ENCODE peak calls at places on chromosomes 16 and 17, in six cellular contexts. One of them, this sample, is unnamed.

GRCh38 chr16:57304169-57305061 is 19.9 kb upstream of the PLLP start:
- DNase-seq in activated T-helper 1 cell treated with anti-CD3 and anti-CD28 coated beads, Interleukin-2, amount 50 U/mL, for 16 hours: no peak
- DNase-seq in BJ: peak; percentile 21
- DNase-seq in activated CD4-positive, alpha-beta T cell treated with anti-CD3 and anti-CD28 coated beads for 1 hour: no peak
- DNase-seq in endothelial cell of umbilical vein: peak; percentile 67
- DNase-seq in NCI-H1105 treated with DMSO at 0.1 percent for 48 hours: no peak
- DNase-seq in this sample: peak; percentile 37

GRCh38 chr17:65660947-65661346 is 99.5 kb upstream of the AXIN2 start:
- DNase-seq in activated CD4-positive, alpha-beta T cell treated with anti-CD3 and anti-CD28 coated beads for 1 hour: no peak
- DNase-seq in activated T-helper 1 cell treated with anti-CD3 and anti-CD28 coated beads, Interleukin-2, amount 50 U/mL, for 16 hours: no peak
- DNase-seq in BJ: peak; percentile 43
- DNase-seq in NCI-H1105 treated with DMSO at 0.1 percent for 48 hours: no peak
- DNase-seq in endothelial cell of umbilical vein: peak; percentile 80
- DNase-seq in this sample: peak; percentile 61

GRCh38 chr16:1338119-1338730 is 4.8 kb downstream of the BAIAP3 start:
- DNase-seq in activated T-helper 1 cell treated with anti-CD3 and anti-CD28 coated beads, Interleukin-2, amount 50 U/mL, for 16 hours: no peak
- DNase-seq in endothelial cell of umbilical vein: no peak
- DNase-seq in BJ: no peak
- DNase-seq in NCI-H1105 treated with DMSO at 0.1 percent for 48 hours: no peak
- DNase-seq in activated CD4-positive, alpha-beta T cell treated with anti-CD3 and anti-CD28 coated beads for 1 hour: no peak
- DNase-seq in this sample: no peak

GRCh38 chr17:55433029-55433628 is 11.5 kb upstream of the MMD start:
- DNase-seq in BJ: no peak
- DNase-seq in NCI-H1105 treated with DMSO at 0.1 percent for 48 hours: no peak
- DNase-seq in activated T-helper 1 cell treated with anti-CD3 and anti-CD28 coated beads, Interleukin-2, amount 50 U/mL, for 16 hours: no peak
- DNase-seq in endothelial cell of umbilical vein: no peak
- DNase-seq in activated CD4-positive, alpha-beta T cell treated with anti-CD3 and anti-CD28 coated beads for 1 hour: no peak
- DNase-seq in this sample: no peak

GRCh38 chr17:41965694-41966375 is 760 bp upstream of the CNP start:
- DNase-seq in NCI-H1105 treated with DMSO at 0.1 percent for 48 hours: peak; percentile 89
- DNase-seq in endothelial cell of umbilical vein: no peak
- DNase-seq in BJ: no peak
- DNase-seq in activated T-helper 1 cell treated with anti-CD3 and anti-CD28 coated beads, Interleukin-2, amount 50 U/mL, for 16 hours: peak; percentile 41
- DNase-seq in activated CD4-positive, alpha-beta T cell treated with anti-CD3 and anti-CD28 coated beads for 1 hour: peak; percentile 56
- DNase-seq in this sample: no peak

GRCh38 chr17:74943808-74944522 is 8.3 kb downstream of the OTOP3 start:
- DNase-seq in endothelial cell of umbilical vein: no peak
- DNase-seq in NCI-H1105 treated with DMSO at 0.1 percent for 48 hours: no peak
- DNase-seq in activated CD4-positive, alpha-beta T cell treated with anti-CD3 and anti-CD28 coated beads for 1 hour: no peak
- DNase-seq in BJ: no peak
- DNase-seq in activated T-helper 1 cell treated with anti-CD3 and anti-CD28 coated beads, Interleukin-2, amount 50 U/mL, for 16 hours: no peak
- DNase-seq in this sample: no peak

GRCh38 chr16:23670137-23670776 is 8.4 kb upstream of the PLK1 start:
- DNase-seq in activated CD4-positive, alpha-beta T cell treated with anti-CD3 and anti-CD28 coated beads for 1 hour: no peak
- DNase-seq in endothelial cell of umbilical vein: peak; percentile 48
- DNase-seq in NCI-H1105 treated with DMSO at 0.1 percent for 48 hours: no peak
- DNase-seq in activated T-helper 1 cell treated with anti-CD3 and anti-CD28 coated beads, Interleukin-2, amount 50 U/mL, for 16 hours: no peak
- DNase-seq in BJ: peak; percentile 50
- DNase-seq in this sample: peak; percentile 72

GRCh38 chr17:66960623-66961022 is 3.9 kb upstream of the CACNG4 start:
- DNase-seq in activated CD4-positive, alpha-beta T cell treated with anti-CD3 and anti-CD28 coated beads for 1 hour: no peak
- DNase-seq in activated T-helper 1 cell treated with anti-CD3 and anti-CD28 coated beads, Interleukin-2, amount 50 U/mL, for 16 hours: no peak
- DNase-seq in BJ: no peak
- DNase-seq in endothelial cell of umbilical vein: no peak
- DNase-seq in NCI-H1105 treated with DMSO at 0.1 percent for 48 hours: no peak
- DNase-seq in this sample: no peak

GRCh38 chr16:59210955-59211541 is 476.9 kb upstream of the GOT2 start:
- DNase-seq in activated T-helper 1 cell treated with anti-CD3 and anti-CD28 coated beads, Interleukin-2, amount 50 U/mL, for 16 hours: no peak
- DNase-seq in NCI-H1105 treated with DMSO at 0.1 percent for 48 hours: no peak
- DNase-seq in BJ: peak; percentile 56
- DNase-seq in endothelial cell of umbilical vein: peak; percentile 97
- DNase-seq in activated CD4-positive, alpha-beta T cell treated with anti-CD3 and anti-CD28 coated beads for 1 hour: no peak
- DNase-seq in this sample: peak; percentile 25

GRCh38 chr17:81434681-81435417 is 39.6 kb downstream of the BAHCC1 start:
- DNase-seq in endothelial cell of umbilical vein: no peak
- DNase-seq in activated CD4-positive, alpha-beta T cell treated with anti-CD3 and anti-CD28 coated beads for 1 hour: no peak
- DNase-seq in NCI-H1105 treated with DMSO at 0.1 percent for 48 hours: no peak
- DNase-seq in BJ: no peak
- DNase-seq in activated T-helper 1 cell treated with anti-CD3 and anti-CD28 coated beads, Interleukin-2, amount 50 U/mL, for 16 hours: no peak
- DNase-seq in this sample: no peak

GRCh38 chr17:56891751-56892150 is 22.1 kb downstream of the TRIM25 start:
- DNase-seq in activated CD4-positive, alpha-beta T cell treated with anti-CD3 and anti-CD28 coated beads for 1 hour: peak; percentile 45
- DNase-seq in NCI-H1105 treated with DMSO at 0.1 percent for 48 hours: no peak
- DNase-seq in BJ: no peak
- DNase-seq in activated T-helper 1 cell treated with anti-CD3 and anti-CD28 coated beads, Interleukin-2, amount 50 U/mL, for 16 hours: no peak
- DNase-seq in endothelial cell of umbilical vein: peak; percentile 28
- DNase-seq in this sample: no peak

GRCh38 chr17:43740541-43740940 is 18.1 kb downstream of the SOST start:
- DNase-seq in endothelial cell of umbilical vein: no peak
- DNase-seq in NCI-H1105 treated with DMSO at 0.1 percent for 48 hours: no peak
- DNase-seq in BJ: no peak
- DNase-seq in activated T-helper 1 cell treated with anti-CD3 and anti-CD28 coated beads, Interleukin-2, amount 50 U/mL, for 16 hours: no peak
- DNase-seq in activated CD4-positive, alpha-beta T cell treated with anti-CD3 and anti-CD28 coated beads for 1 hour: no peak
- DNase-seq in this sample: no peak

GRCh38 chr16:61792194-61792904 is 243.9 kb downstream of the CDH8 start:
- DNase-seq in activated CD4-positive, alpha-beta T cell treated with anti-CD3 and anti-CD28 coated beads for 1 hour: no peak
- DNase-seq in BJ: peak; percentile 98
- DNase-seq in endothelial cell of umbilical vein: no peak
- DNase-seq in activated T-helper 1 cell treated with anti-CD3 and anti-CD28 coated beads, Interleukin-2, amount 50 U/mL, for 16 hours: no peak
- DNase-seq in NCI-H1105 treated with DMSO at 0.1 percent for 48 hours: no peak
- DNase-seq in this sample: peak; percentile 99

GRCh38 chr17:82301916-82302497 is 15.4 kb downstream of the CD7 start:
- DNase-seq in NCI-H1105 treated with DMSO at 0.1 percent for 48 hours: no peak
- DNase-seq in activated CD4-positive, alpha-beta T cell treated with anti-CD3 and anti-CD28 coated beads for 1 hour: no peak
- DNase-seq in endothelial cell of umbilical vein: no peak
- DNase-seq in activated T-helper 1 cell treated with anti-CD3 and anti-CD28 coated beads, Interleukin-2, amount 50 U/mL, for 16 hours: no peak
- DNase-seq in BJ: no peak
- DNase-seq in this sample: no peak

GRCh38 chr16:19555938-19556778 is 655 bp downstream of the VPS35L start:
- DNase-seq in BJ: no peak
- DNase-seq in NCI-H1105 treated with DMSO at 0.1 percent for 48 hours: no peak
- DNase-seq in endothelial cell of umbilical vein: peak; percentile 52
- DNase-seq in activated T-helper 1 cell treated with anti-CD3 and anti-CD28 coated beads, Interleukin-2, amount 50 U/mL, for 16 hours: no peak
- DNase-seq in activated CD4-positive, alpha-beta T cell treated with anti-CD3 and anti-CD28 coated beads for 1 hour: no peak
- DNase-seq in this sample: no peak

GRCh38 chr16:87407511-87408112 is 15.5 kb downstream of the MAP1LC3B start:
- DNase-seq in endothelial cell of umbilical vein: peak; percentile 95
- DNase-seq in activated CD4-positive, alpha-beta T cell treated with anti-CD3 and anti-CD28 coated beads for 1 hour: no peak
- DNase-seq in NCI-H1105 treated with DMSO at 0.1 percent for 48 hours: no peak
- DNase-seq in activated T-helper 1 cell treated with anti-CD3 and anti-CD28 coated beads, Interleukin-2, amount 50 U/mL, for 16 hours: no peak
- DNase-seq in BJ: peak; percentile 59
- DNase-seq in this sample: no peak

GRCh38 chr16:21239646-21240045 is 6.1 kb downstream of the ANKS4B start:
- DNase-seq in NCI-H1105 treated with DMSO at 0.1 percent for 48 hours: no peak
- DNase-seq in activated T-helper 1 cell treated with anti-CD3 and anti-CD28 coated beads, Interleukin-2, amount 50 U/mL, for 16 hours: no peak
- DNase-seq in endothelial cell of umbilical vein: no peak
- DNase-seq in activated CD4-positive, alpha-beta T cell treated with anti-CD3 and anti-CD28 coated beads for 1 hour: no peak
- DNase-seq in BJ: no peak
- DNase-seq in this sample: no peak

GRCh38 chr17:28133562-28133970 is 91.1 kb downstream of the NLK start:
- DNase-seq in activated T-helper 1 cell treated with anti-CD3 and anti-CD28 coated beads, Interleukin-2, amount 50 U/mL, for 16 hours: no peak
- DNase-seq in NCI-H1105 treated with DMSO at 0.1 percent for 48 hours: no peak
- DNase-seq in BJ: peak; percentile 57
- DNase-seq in endothelial cell of umbilical vein: peak; percentile 90
- DNase-seq in activated CD4-positive, alpha-beta T cell treated with anti-CD3 and anti-CD28 coated beads for 1 hour: no peak
- DNase-seq in this sample: peak; percentile 39

This sample was measured in GM04503.